ENCODE peak calls at places on chromosomes 4 and X, in nine cellular contexts. One of them, this sample, is unnamed.

GRCh38 chr4:146445198-146446150 is 76.3 kb downstream of the SLC10A7 start:
- DNase-seq in fibroblast of mammary gland: no peak
- DNase-seq in endothelial cell: no peak
- DNase-seq in GM19239: no peak
- DNase-seq in naive thymus-derived CD8-positive, alpha-beta T cell: no peak
- DNase-seq in ELF-1: no peak
- DNase-seq in astrocyte of the spinal cord: no peak
- DNase-seq in ovary: no peak
- DNase-seq in thyroid gland: no peak
- DNase-seq in this sample: no peak

GRCh38 chr4:2823671-2824328 is 19.8 kb upstream of the ADD1 start:
- DNase-seq in fibroblast of mammary gland: no peak
- DNase-seq in endothelial cell: no peak
- DNase-seq in GM19239: no peak
- DNase-seq in naive thymus-derived CD8-positive, alpha-beta T cell: no peak
- DNase-seq in ELF-1: no peak
- DNase-seq in astrocyte of the spinal cord: no peak
- DNase-seq in ovary: peak
- DNase-seq in thyroid gland: no peak
- DNase-seq in this sample: no peak

GRCh38 chrX:1327651-1328304 is 8.8 kb upstream of the IL3RA start:
- DNase-seq in fibroblast of mammary gland: no peak
- DNase-seq in endothelial cell: no peak
- DNase-seq in GM19239: no peak
- DNase-seq in naive thymus-derived CD8-positive, alpha-beta T cell: no peak
- DNase-seq in ELF-1: no peak
- DNase-seq in astrocyte of the spinal cord: no peak
- DNase-seq in ovary: no peak
- DNase-seq in thyroid gland: no peak
- DNase-seq in this sample: no peak

GRCh38 chr4:2093265-2093664 is 34.1 kb downstream of the NAT8L start:
- DNase-seq in fibroblast of mammary gland: no peak
- DNase-seq in endothelial cell: no peak
- DNase-seq in GM19239: no peak
- DNase-seq in naive thymus-derived CD8-positive, alpha-beta T cell: no peak
- DNase-seq in ELF-1: no peak
- DNase-seq in astrocyte of the spinal cord: no peak
- DNase-seq in ovary: no peak
- DNase-seq in thyroid gland: no peak
- DNase-seq in this sample: no peak

GRCh38 chr4:108725457-108725856 is 37.4 kb downstream of the ETNPPL start:
- DNase-seq in fibroblast of mammary gland: no peak
- DNase-seq in endothelial cell: no peak
- DNase-seq in GM19239: no peak
- DNase-seq in naive thymus-derived CD8-positive, alpha-beta T cell: no peak
- DNase-seq in ELF-1: no peak
- DNase-seq in astrocyte of the spinal cord: peak
- DNase-seq in ovary: no peak
- DNase-seq in thyroid gland: no peak
- DNase-seq in this sample: no peak

GRCh38 chr4:81601270-81601694 is 129.6 kb upstream of the RASGEF1B start:
- DNase-seq in fibroblast of mammary gland: no peak
- DNase-seq in endothelial cell: no peak
- DNase-seq in GM19239: no peak
- DNase-seq in naive thymus-derived CD8-positive, alpha-beta T cell: no peak
- DNase-seq in ELF-1: no peak
- DNase-seq in astrocyte of the spinal cord: no peak
- DNase-seq in ovary: no peak
- DNase-seq in thyroid gland: no peak
- DNase-seq in this sample: no peak

GRCh38 chr4:53861856-53862610 is 202.4 kb downstream of the CHIC2 start:
- DNase-seq in fibroblast of mammary gland: peak
- DNase-seq in endothelial cell: no peak
- DNase-seq in GM19239: no peak
- DNase-seq in naive thymus-derived CD8-positive, alpha-beta T cell: no peak
- DNase-seq in ELF-1: no peak
- DNase-seq in astrocyte of the spinal cord: peak
- DNase-seq in ovary: no peak
- DNase-seq in thyroid gland: no peak
- DNase-seq in this sample: peak

GRCh38 chr4:37590016-37590415 is 96.2 kb downstream of the RELL1 start:
- DNase-seq in fibroblast of mammary gland: no peak
- DNase-seq in endothelial cell: no peak
- DNase-seq in GM19239: no peak
- DNase-seq in naive thymus-derived CD8-positive, alpha-beta T cell: no peak
- DNase-seq in ELF-1: no peak
- DNase-seq in astrocyte of the spinal cord: no peak
- DNase-seq in ovary: no peak
- DNase-seq in thyroid gland: no peak
- DNase-seq in this sample: no peak

GRCh38 chr4:2931765-2932560 is 31.2 kb downstream of the NOP14 start:
- DNase-seq in fibroblast of mammary gland: no peak
- DNase-seq in endothelial cell: peak
- DNase-seq in GM19239: peak
- DNase-seq in naive thymus-derived CD8-positive, alpha-beta T cell: peak
- DNase-seq in ELF-1: no peak
- DNase-seq in astrocyte of the spinal cord: no peak
- DNase-seq in ovary: no peak
- DNase-seq in thyroid gland: peak
- DNase-seq in this sample: no peak

GRCh38 chr4:149735796-149736195 is 79.8 kb downstream of the IQCM start:
- DNase-seq in fibroblast of mammary gland: peak
- DNase-seq in endothelial cell: no peak
- DNase-seq in GM19239: no peak
- DNase-seq in naive thymus-derived CD8-positive, alpha-beta T cell: no peak
- DNase-seq in ELF-1: no peak
- DNase-seq in astrocyte of the spinal cord: no peak
- DNase-seq in ovary: no peak
- DNase-seq in thyroid gland: no peak
- DNase-seq in this sample: peak

GRCh38 chr4:187424636-187425035 is 570.9 kb upstream of the ZFP42 start:
- DNase-seq in fibroblast of mammary gland: no peak
- DNase-seq in endothelial cell: no peak
- DNase-seq in GM19239: no peak
- DNase-seq in naive thymus-derived CD8-positive, alpha-beta T cell: no peak
- DNase-seq in ELF-1: no peak
- DNase-seq in astrocyte of the spinal cord: no peak
- DNase-seq in ovary: no peak
- DNase-seq in thyroid gland: no peak
- DNase-seq in this sample: peak

GRCh38 chr4:86895692-86896488 is 3.7 kb upstream of the C4orf36 start:
- DNase-seq in fibroblast of mammary gland: peak
- DNase-seq in endothelial cell: peak
- DNase-seq in GM19239: peak
- DNase-seq in naive thymus-derived CD8-positive, alpha-beta T cell: no peak
- DNase-seq in ELF-1: no peak
- DNase-seq in astrocyte of the spinal cord: peak
- DNase-seq in ovary: no peak
- DNase-seq in thyroid gland: no peak
- DNase-seq in this sample: peak

GRCh38 chr4:105966046-105966445 is 70.8 kb downstream of the NPNT start:
- DNase-seq in fibroblast of mammary gland: peak
- DNase-seq in endothelial cell: no peak
- DNase-seq in GM19239: no peak
- DNase-seq in naive thymus-derived CD8-positive, alpha-beta T cell: no peak
- DNase-seq in ELF-1: no peak
- DNase-seq in astrocyte of the spinal cord: peak
- DNase-seq in ovary: no peak
- DNase-seq in thyroid gland: no peak
- DNase-seq in this sample: peak

GRCh38 chrX:53294024-53294648 is 12.8 kb upstream of the IQSEC2 start:
- DNase-seq in fibroblast of mammary gland: peak
- DNase-seq in endothelial cell: no peak
- DNase-seq in GM19239: no peak
- DNase-seq in naive thymus-derived CD8-positive, alpha-beta T cell: no peak
- DNase-seq in ELF-1: no peak
- DNase-seq in astrocyte of the spinal cord: no peak
- DNase-seq in ovary: no peak
- DNase-seq in thyroid gland: no peak
- DNase-seq in this sample: peak

GRCh38 chr4:10006604-10007435 is 14.5 kb downstream of the SLC2A9 start:
- DNase-seq in fibroblast of mammary gland: peak
- DNase-seq in endothelial cell: no peak
- DNase-seq in GM19239: no peak
- DNase-seq in naive thymus-derived CD8-positive, alpha-beta T cell: no peak
- DNase-seq in ELF-1: no peak
- DNase-seq in astrocyte of the spinal cord: peak
- DNase-seq in ovary: no peak
- DNase-seq in thyroid gland: peak
- DNase-seq in this sample: no peak

GRCh38 chr4:29970626-29971025 is 749.5 kb upstream of the PCDH7 start:
- DNase-seq in fibroblast of mammary gland: peak
- DNase-seq in endothelial cell: peak
- DNase-seq in GM19239: no peak
- DNase-seq in naive thymus-derived CD8-positive, alpha-beta T cell: no peak
- DNase-seq in ELF-1: peak
- DNase-seq in astrocyte of the spinal cord: peak
- DNase-seq in ovary: no peak
- DNase-seq in thyroid gland: no peak
- DNase-seq in this sample: no peak

GRCh38 chr4:106256190-106256589 is 59.8 kb downstream of the TBCK start:
- DNase-seq in fibroblast of mammary gland: no peak
- DNase-seq in endothelial cell: no peak
- DNase-seq in GM19239: no peak
- DNase-seq in naive thymus-derived CD8-positive, alpha-beta T cell: no peak
- DNase-seq in ELF-1: no peak
- DNase-seq in astrocyte of the spinal cord: no peak
- DNase-seq in ovary: no peak
- DNase-seq in thyroid gland: no peak
- DNase-seq in this sample: no peak

GRCh38 chr4:182736207-182736606 is 181.0 kb downstream of the DCTD start:
- DNase-seq in fibroblast of mammary gland: no peak
- DNase-seq in endothelial cell: no peak
- DNase-seq in GM19239: no peak
- DNase-seq in naive thymus-derived CD8-positive, alpha-beta T cell: no peak
- DNase-seq in ELF-1: no peak
- DNase-seq in astrocyte of the spinal cord: no peak
- DNase-seq in ovary: no peak
- DNase-seq in thyroid gland: no peak
- DNase-seq in this sample: peak

GRCh38 chr4:173318648-173319211 is 15.4 kb downstream of the HMGB2 start:
- DNase-seq in fibroblast of mammary gland: peak
- DNase-seq in endothelial cell: no peak
- DNase-seq in GM19239: no peak
- DNase-seq in naive thymus-derived CD8-positive, alpha-beta T cell: no peak
- DNase-seq in ELF-1: no peak
- DNase-seq in astrocyte of the spinal cord: peak
- DNase-seq in ovary: no peak
- DNase-seq in thyroid gland: no peak
- DNase-seq in this sample: peak